ENCODE peak calls at places on chromosomes 6 and 20, in ten cellular contexts. O, L, R, G, I, Q, H, A, X and C are unnamed samples.
A peak's percentile ranks its signal among the peaks of the same experiment; 100 is the strongest.

GRCh38 chr6:47592466-47592865 is 105.9 kb upstream of the ADGRF4 start:
- DNase-seq in L (no peak), X (no peak), O (no peak), G (no peak), A (no peak), Q (no peak), H (no peak), R (no peak), I (no peak), C (no peak)

GRCh38 chr6:167968091-167968490 is 29.4 kb upstream of the KIF25 start:
- DNase-seq in I (peak; percentile 58), Q (no peak), H (peak; percentile 34), L (peak; percentile 19), X (no peak), R (no peak), O (peak; percentile 22), G (no peak), A (no peak), C (no peak)

GRCh38 chr20:41617059-41617921 is 887 bp downstream of the CHD6 start:
- DNase-seq in G (peak; percentile 22), H (peak; percentile 50), L (peak; percentile 51), O (peak; percentile 52), R (peak; percentile 54), X (peak; percentile 61), Q (no peak), I (peak; percentile 45), A (no peak), C (no peak)

GRCh38 chr20:50029697-50030428 is 47.1 kb downstream of the SNAI1 start:
- DNase-seq in I (no peak), R (no peak), Q (peak; percentile 89), G (no peak), H (no peak), L (no peak), O (no peak), X (no peak), A (peak; percentile 90), C (peak; percentile 90)

GRCh38 chr6:5998741-5999687 is 7.7 kb downstream of the NRN1 start:
- DNase-seq in A (no peak), X (no peak), R (no peak), H (peak; percentile 32), Q (no peak), G (no peak), I (peak; percentile 34), O (no peak), L (no peak), C (no peak)

GRCh38 chr20:24157213-24157612 is 168.6 kb upstream of the GGTLC1 start:
- DNase-seq in G (no peak), O (no peak), Q (no peak), L (no peak), H (no peak), R (peak; percentile 3), I (no peak), X (no peak), A (no peak), C (no peak)

GRCh38 chr20:21102691-21103311 is 3.4 kb downstream of the LINC00237 start:
- DNase-seq in O (peak; percentile 24), G (peak; percentile 14), Q (no peak), A (no peak), I (peak; percentile 49), H (peak; percentile 70), X (peak; percentile 30), R (peak; percentile 42), L (no peak), C (no peak)

GRCh38 chr6:7604003-7604402 is 14.0 kb downstream of the SNRNP48 start:
- DNase-seq in X (no peak), H (peak; percentile 80), Q (no peak), A (no peak), O (no peak), L (no peak), R (no peak), I (no peak), G (no peak), C (no peak)

GRCh38 chr6:13643125-13643524 is 28.0 kb downstream of the NOL7 start:
- DNase-seq in L (no peak), I (no peak), H (no peak), A (no peak), R (no peak), O (no peak), G (no peak), Q (no peak), X (no peak), C (no peak)